ENCODE peak calls at places on chromosome 19, in six cellular contexts. T is A549, A is upper lobe of left lung, B is GM12878, P is HepG2, H is K562. G is an unnamed sample.
A peak's percentile ranks its signal among the peaks of the same experiment; 100 is the strongest.

GRCh38 chr19:10009714-10010224 is 535 bp downstream of the COL5A3 start:
- ATAC-seq in T (peak; percentile 27), A (no peak), B (no peak), P (peak; percentile 20), H (no peak), G (no peak)

GRCh38 chr19:47512183-47512947 is 2.5 kb downstream of the NAPA start:
- ATAC-seq in T (no peak), A (no peak), B (no peak), P (peak; percentile 20), H (no peak), G (no peak)

GRCh38 chr19:2912306-2912705 is 11.6 kb downstream of the ZNF57 start:
- ATAC-seq in T (no peak), A (no peak), B (no peak), P (no peak), H (no peak), G (no peak)

GRCh38 chr19:709196-709964 is 645 bp downstream of the PALM start:
- ATAC-seq in T (peak; percentile 33), A (peak; percentile 31), B (no peak), P (no peak), H (peak; percentile 16), G (peak; percentile 11)

GRCh38 chr19:33311326-33311682 is 9.0 kb upstream of the CEBPA start:
- ATAC-seq in T (peak; percentile 61), A (peak; percentile 58), B (peak; percentile 47), P (peak; percentile 80), H (peak; percentile 86), G (no peak)

GRCh38 chr19:56314018-56314583 is 538 bp downstream of the ZSCAN5A start:
- ATAC-seq in T (peak; percentile 28), A (no peak), B (peak; percentile 75), P (peak; percentile 22), H (peak; percentile 71), G (no peak)

GRCh38 chr19:16628984-16629691 is 1.1 kb upstream of the MED26 start:
- ATAC-seq in T (peak; percentile 3), A (no peak), B (peak; percentile 12), P (no peak), H (peak; percentile 5), G (peak; percentile 2)

GRCh38 chr19:51351266-51351990 is 9.5 kb upstream of the VSIG10L start:
- ATAC-seq in T (peak; percentile 6), A (no peak), B (no peak), P (no peak), H (no peak), G (no peak)

GRCh38 chr19:16247353-16248182 is 49.9 kb downstream of the AP1M1 start:
- ATAC-seq in T (peak; percentile 98), A (peak; percentile 96), B (peak; percentile 99), P (peak; percentile 99), H (peak; percentile 100), G (peak; percentile 94)

GRCh38 chr19:1884719-1885334 is 469 bp downstream of the ABHD17A start:
- ATAC-seq in T (peak; percentile 32), A (peak; percentile 5), B (peak; percentile 8), P (peak; percentile 8), H (peak; percentile 4), G (peak; percentile 16)

GRCh38 chr19:3524075-3524842 is 14.7 kb upstream of the TEKTIP1 start:
- ATAC-seq in T (no peak), A (no peak), B (no peak), P (no peak), H (no peak), G (no peak)

GRCh38 chr19:7544626-7545025 is 9.1 kb downstream of the PNPLA6 start:
- ATAC-seq in T (no peak), A (peak; percentile 65), B (no peak), P (no peak), H (no peak), G (no peak)

GRCh38 chr19:49222011-49222410 is 64.4 kb downstream of the TRPM4 start:
- ATAC-seq in T (no peak), A (no peak), B (no peak), P (no peak), H (no peak), G (no peak)

GRCh38 chr19:941292-942132 is 15.7 kb downstream of the ARID3A start:
- ATAC-seq in T (no peak), A (no peak), B (no peak), P (no peak), H (no peak), G (no peak)

GRCh38 chr19:49136771-49137171 is 17.4 kb downstream of the PPFIA3 start:
- ATAC-seq in T (no peak), A (peak; percentile 15), B (no peak), P (no peak), H (no peak), G (peak; percentile 81)

GRCh38 chr19:46885411-46885810 is 24.6 kb downstream of the ARHGAP35 start:
- ATAC-seq in T (no peak), A (no peak), B (no peak), P (no peak), H (no peak), G (no peak)

GRCh38 chr19:46480409-46480808 is 9.0 kb upstream of the PNMA8A start:
- ATAC-seq in T (no peak), A (peak; percentile 73), B (no peak), P (no peak), H (no peak), G (peak; percentile 82)

GRCh38 chr19:31448221-31448657 is 99.0 kb upstream of the TSHZ3 start:
- ATAC-seq in T (peak; percentile 58), A (peak; percentile 91), B (no peak), P (no peak), H (no peak), G (peak; percentile 90)

GRCh38 chr19:609001-609340 is 19.3 kb downstream of the HCN2 start:
- ATAC-seq in T (peak; percentile 26), A (peak; percentile 63), B (no peak), P (no peak), H (no peak), G (no peak)

GRCh38 chr19:34962945-34963530 is 991 bp downstream of the ZNF792 start:
- ATAC-seq in T (no peak), A (peak; percentile 10), B (peak; percentile 14), P (peak; percentile 42), H (peak; percentile 46), G (no peak)

GRCh38 chr19:40147338-40147692 is 43.9 kb upstream of the MAP3K10 start:
- ATAC-seq in T (peak; percentile 46), A (no peak), B (no peak), P (no peak), H (no peak), G (no peak)

GRCh38 chr19:33601583-33601982 is 20.2 kb upstream of the CHST8 start:
- ATAC-seq in T (no peak), A (no peak), B (no peak), P (no peak), H (no peak), G (no peak)

GRCh38 chr19:435707-436412 is 25.0 kb downstream of the SHC2 start:
- ATAC-seq in T (peak; percentile 58), A (no peak), B (no peak), P (no peak), H (no peak), G (no peak)

GRCh38 chr19:47369923-47370625 is 21.0 kb downstream of the DHX34 start:
- ATAC-seq in T (peak; percentile 35), A (peak; percentile 73), B (no peak), P (no peak), H (no peak), G (no peak)

GRCh38 chr19:15453091-15453498 is 3.3 kb upstream of the WIZ start:
- ATAC-seq in T (no peak), A (peak; percentile 14), B (no peak), P (no peak), H (no peak), G (peak; percentile 16)

GRCh38 chr19:871446-872265 is 12.2 kb downstream of the CFD start:
- ATAC-seq in T (no peak), A (no peak), B (no peak), P (peak; percentile 66), H (peak; percentile 10), G (no peak)

GRCh38 chr19:19866599-19867248 is 1.0 kb downstream of the ZNF253 start:
- ATAC-seq in T (no peak), A (peak; percentile 1), B (peak; percentile 58), P (peak; percentile 23), H (peak; percentile 35), G (no peak)

GRCh38 chr19:19297759-19298158 is 22.6 kb downstream of the SUGP1 start:
- ATAC-seq in T (no peak), A (peak; percentile 5), B (no peak), P (peak; percentile 41), H (peak; percentile 54), G (no peak)

GRCh38 chr19:7799640-7800355 is 30.2 kb upstream of the EVI5L start:
- ATAC-seq in T (peak; percentile 77), A (peak; percentile 94), B (peak; percentile 88), P (peak; percentile 45), H (peak; percentile 76), G (peak; percentile 60)

GRCh38 chr19:51185868-51186215 is 39.0 kb upstream of the CD33 start:
- ATAC-seq in T (no peak), A (no peak), B (no peak), P (no peak), H (no peak), G (no peak)

GRCh38 chr19:6705931-6706632 is 14.4 kb downstream of the C3 start:
- ATAC-seq in T (no peak), A (no peak), B (no peak), P (peak; percentile 16), H (no peak), G (no peak)

DNA sequence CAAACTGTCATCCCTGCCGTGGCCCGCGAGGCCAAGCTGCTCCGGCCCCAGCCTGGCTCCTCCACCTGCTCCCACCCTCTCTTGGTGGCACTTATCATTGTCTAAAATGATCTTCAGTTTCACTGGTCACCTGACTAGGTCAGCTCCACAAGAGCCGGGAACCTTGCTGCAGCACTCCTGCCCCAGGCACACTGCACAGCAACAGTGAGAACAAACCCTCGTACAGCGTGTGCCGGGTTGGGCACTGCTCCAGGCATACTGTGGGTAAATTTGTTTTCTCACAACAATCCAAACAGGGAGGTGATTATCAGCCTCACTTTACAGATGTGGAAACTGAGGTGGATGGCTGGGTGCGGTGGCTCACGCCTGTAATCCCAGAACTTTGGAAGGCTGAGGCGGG is 8.9 kb downstream of the DEDD2 start:
- ATAC-seq in T (no peak), A (no peak), B (no peak), P (no peak), H (no peak), G (no peak)
- H3K27ac ChIP-seq in T (no peak overlapping the region), A (peak overlapping the region; percentile 13), B (no peak overlapping the region), P (no peak overlapping the region), H (peak overlapping the region; percentile 80), G (no peak overlapping the region)

DNA sequence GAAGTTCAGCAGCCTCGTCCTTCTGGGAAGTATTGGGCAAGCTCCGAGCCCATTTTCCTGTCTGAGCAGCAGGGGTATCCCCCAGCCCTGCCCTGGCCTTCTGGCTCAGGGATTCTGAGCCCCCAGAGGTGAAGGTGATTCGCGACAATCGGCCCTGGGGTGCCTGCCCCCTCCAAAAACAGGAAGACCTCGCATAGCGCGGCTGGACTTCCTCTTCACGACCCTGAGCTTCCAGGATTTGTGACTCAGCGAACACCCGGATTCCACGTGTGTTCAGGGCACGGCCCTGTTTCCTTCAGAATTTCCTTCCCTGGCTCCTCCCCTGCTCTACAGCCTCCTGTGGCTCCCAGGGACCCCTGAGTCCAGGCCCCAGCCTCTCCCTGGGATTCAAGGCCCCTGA is at the start of gene SEMA6B:
- ATAC-seq in T (no peak), A (peak; percentile 32), B (no peak), P (no peak), H (no peak), G (peak; percentile 65)
- TF ChIP-seq EP300 in T (no peak), A (peak; percentile 80), B (no peak), P (no peak), H (no peak), G (no peak)

GRCh38 chr19:38727306-38727867 is 16.9 kb downstream of the CAPN12 start:
- ATAC-seq in T (no peak), A (no peak), B (no peak), P (no peak), H (no peak), G (no peak)
- H3K4me1 ChIP-seq in T (peaks cover 59% of the 10 kb centered on the region), A (peaks cover 46% of the 10 kb centered on the region), B (no peaks in the 10 kb centered on the region), P (peaks cover 11% of the 10 kb centered on the region), H (peaks cover 11% of the 10 kb centered on the region), G (peaks cover 3% of the 10 kb centered on the region)

GRCh38 chr19:29681422-29682235 is 16.4 kb downstream of the PLEKHF1 start:
- ATAC-seq in T (no peak), A (no peak), B (no peak), P (no peak), H (no peak), G (peak; percentile 72)
- H3K27ac ChIP-seq in T (no peak overlapping the region), A (peak overlapping the region; percentile 60), B (no peak overlapping the region), P (no peak overlapping the region), H (no peak overlapping the region), G (peak overlapping the region; percentile 75)

G was measured in gastroesophageal sphincter.